ENCODE peak calls at places on chromosomes 13 and 19, in ten cellular contexts. One of them, this sample, is unnamed.
A peak's percentile ranks its signal among the peaks of the same experiment; 100 is the strongest.

GRCh38 chr19:11261902-11262839 is at the start of gene DOCK6:
- DNase-seq in hepatic stellate cell: peak; percentile 64
- DNase-seq in stromal cell of bone marrow: no peak
- DNase-seq in fibroblast of mammary gland: no peak
- DNase-seq in SK-N-DZ: no peak
- DNase-seq in T-cell: no peak
- DNase-seq in dorsolateral prefrontal cortex: no peak
- DNase-seq in fibroblast of lung: no peak
- DNase-seq in NCI-H774: no peak
- DNase-seq in activated T-cell treated with anti-CD3 and anti-CD28 coated beads, Interleukin-2, amount 50 U/mL, for 1 hour: no peak
- DNase-seq in this sample: no peak

GRCh38 chr19:21092107-21092506 is 10.1 kb downstream of the ZNF714 start:
- DNase-seq in hepatic stellate cell: no peak
- DNase-seq in stromal cell of bone marrow: no peak
- DNase-seq in fibroblast of mammary gland: no peak
- DNase-seq in SK-N-DZ: no peak
- DNase-seq in T-cell: no peak
- DNase-seq in dorsolateral prefrontal cortex: no peak
- DNase-seq in fibroblast of lung: peak; percentile 64
- DNase-seq in NCI-H774: no peak
- DNase-seq in activated T-cell treated with anti-CD3 and anti-CD28 coated beads, Interleukin-2, amount 50 U/mL, for 1 hour: no peak
- DNase-seq in this sample: no peak

GRCh38 chr19:49042177-49042576 is 1.5 kb upstream of the CGB5 start:
- DNase-seq in hepatic stellate cell: no peak
- DNase-seq in stromal cell of bone marrow: no peak
- DNase-seq in fibroblast of mammary gland: peak; percentile 26
- DNase-seq in SK-N-DZ: no peak
- DNase-seq in T-cell: no peak
- DNase-seq in dorsolateral prefrontal cortex: no peak
- DNase-seq in fibroblast of lung: peak; percentile 71
- DNase-seq in NCI-H774: no peak
- DNase-seq in activated T-cell treated with anti-CD3 and anti-CD28 coated beads, Interleukin-2, amount 50 U/mL, for 1 hour: no peak
- DNase-seq in this sample: no peak

GRCh38 chr19:7265963-7266362 is 28.3 kb downstream of the INSR start:
- DNase-seq in hepatic stellate cell: no peak
- DNase-seq in stromal cell of bone marrow: no peak
- DNase-seq in fibroblast of mammary gland: no peak
- DNase-seq in SK-N-DZ: no peak
- DNase-seq in T-cell: no peak
- DNase-seq in dorsolateral prefrontal cortex: no peak
- DNase-seq in fibroblast of lung: no peak
- DNase-seq in NCI-H774: no peak
- DNase-seq in activated T-cell treated with anti-CD3 and anti-CD28 coated beads, Interleukin-2, amount 50 U/mL, for 1 hour: no peak
- DNase-seq in this sample: no peak

GRCh38 chr13:112205990-112206389 is 139.0 kb downstream of the SOX1 start:
- DNase-seq in hepatic stellate cell: no peak
- DNase-seq in stromal cell of bone marrow: no peak
- DNase-seq in fibroblast of mammary gland: no peak
- DNase-seq in SK-N-DZ: no peak
- DNase-seq in T-cell: no peak
- DNase-seq in dorsolateral prefrontal cortex: no peak
- DNase-seq in fibroblast of lung: no peak
- DNase-seq in NCI-H774: no peak
- DNase-seq in activated T-cell treated with anti-CD3 and anti-CD28 coated beads, Interleukin-2, amount 50 U/mL, for 1 hour: no peak
- DNase-seq in this sample: no peak

GRCh38 chr19:50772408-50773311 is 2.4 kb downstream of the GPR32 start:
- DNase-seq in hepatic stellate cell: no peak
- DNase-seq in stromal cell of bone marrow: no peak
- DNase-seq in fibroblast of mammary gland: peak; percentile 39
- DNase-seq in SK-N-DZ: no peak
- DNase-seq in T-cell: no peak
- DNase-seq in dorsolateral prefrontal cortex: no peak
- DNase-seq in fibroblast of lung: no peak
- DNase-seq in NCI-H774: no peak
- DNase-seq in activated T-cell treated with anti-CD3 and anti-CD28 coated beads, Interleukin-2, amount 50 U/mL, for 1 hour: no peak
- DNase-seq in this sample: no peak

GRCh38 chr19:7242601-7243258 is 51.5 kb downstream of the INSR start:
- DNase-seq in hepatic stellate cell: peak; percentile 90
- DNase-seq in stromal cell of bone marrow: peak; percentile 91
- DNase-seq in fibroblast of mammary gland: peak; percentile 94
- DNase-seq in SK-N-DZ: peak; percentile 73
- DNase-seq in T-cell: no peak
- DNase-seq in dorsolateral prefrontal cortex: no peak
- DNase-seq in fibroblast of lung: peak; percentile 79
- DNase-seq in NCI-H774: no peak
- DNase-seq in activated T-cell treated with anti-CD3 and anti-CD28 coated beads, Interleukin-2, amount 50 U/mL, for 1 hour: no peak
- DNase-seq in this sample: no peak

GRCh38 chr13:114248011-114248410 is 13.3 kb downstream of the CDC16 start:
- DNase-seq in hepatic stellate cell: no peak
- DNase-seq in stromal cell of bone marrow: no peak
- DNase-seq in fibroblast of mammary gland: no peak
- DNase-seq in SK-N-DZ: no peak
- DNase-seq in T-cell: no peak
- DNase-seq in dorsolateral prefrontal cortex: no peak
- DNase-seq in fibroblast of lung: peak; percentile 83
- DNase-seq in NCI-H774: no peak
- DNase-seq in activated T-cell treated with anti-CD3 and anti-CD28 coated beads, Interleukin-2, amount 50 U/mL, for 1 hour: no peak
- DNase-seq in this sample: no peak

GRCh38 chr19:46115396-46116109 is 8.9 kb downstream of the IGFL3 start:
- DNase-seq in hepatic stellate cell: peak; percentile 7
- DNase-seq in stromal cell of bone marrow: peak; percentile 58
- DNase-seq in fibroblast of mammary gland: peak; percentile 79
- DNase-seq in SK-N-DZ: no peak
- DNase-seq in T-cell: no peak
- DNase-seq in dorsolateral prefrontal cortex: no peak
- DNase-seq in fibroblast of lung: peak; percentile 94
- DNase-seq in NCI-H774: no peak
- DNase-seq in activated T-cell treated with anti-CD3 and anti-CD28 coated beads, Interleukin-2, amount 50 U/mL, for 1 hour: no peak
- DNase-seq in this sample: no peak

GRCh38 chr19:56942749-56943148 is 102.2 kb upstream of the PEG3 start:
- DNase-seq in hepatic stellate cell: no peak
- DNase-seq in stromal cell of bone marrow: no peak
- DNase-seq in fibroblast of mammary gland: no peak
- DNase-seq in SK-N-DZ: no peak
- DNase-seq in T-cell: no peak
- DNase-seq in dorsolateral prefrontal cortex: no peak
- DNase-seq in fibroblast of lung: no peak
- DNase-seq in NCI-H774: no peak
- DNase-seq in activated T-cell treated with anti-CD3 and anti-CD28 coated beads, Interleukin-2, amount 50 U/mL, for 1 hour: no peak
- DNase-seq in this sample: no peak

GRCh38 chr19:33227242-33227650 is 1.6 kb upstream of the SLC7A10 start:
- DNase-seq in hepatic stellate cell: no peak
- DNase-seq in stromal cell of bone marrow: no peak
- DNase-seq in fibroblast of mammary gland: peak; percentile 14
- DNase-seq in SK-N-DZ: no peak
- DNase-seq in T-cell: no peak
- DNase-seq in dorsolateral prefrontal cortex: no peak
- DNase-seq in fibroblast of lung: peak; percentile 53
- DNase-seq in NCI-H774: no peak
- DNase-seq in activated T-cell treated with anti-CD3 and anti-CD28 coated beads, Interleukin-2, amount 50 U/mL, for 1 hour: no peak
- DNase-seq in this sample: no peak

GRCh38 chr19:49912965-49913685 is 15.9 kb upstream of the ATF5 start:
- DNase-seq in hepatic stellate cell: no peak
- DNase-seq in stromal cell of bone marrow: no peak
- DNase-seq in fibroblast of mammary gland: no peak
- DNase-seq in SK-N-DZ: no peak
- DNase-seq in T-cell: no peak
- DNase-seq in dorsolateral prefrontal cortex: peak; percentile 78
- DNase-seq in fibroblast of lung: no peak
- DNase-seq in NCI-H774: no peak
- DNase-seq in activated T-cell treated with anti-CD3 and anti-CD28 coated beads, Interleukin-2, amount 50 U/mL, for 1 hour: no peak
- DNase-seq in this sample: peak; percentile 61

GRCh38 chr13:110746443-110746842 is 32.9 kb downstream of the ING1 start:
- DNase-seq in hepatic stellate cell: no peak
- DNase-seq in stromal cell of bone marrow: no peak
- DNase-seq in fibroblast of mammary gland: no peak
- DNase-seq in SK-N-DZ: no peak
- DNase-seq in T-cell: no peak
- DNase-seq in dorsolateral prefrontal cortex: no peak
- DNase-seq in fibroblast of lung: peak; percentile 7
- DNase-seq in NCI-H774: no peak
- DNase-seq in activated T-cell treated with anti-CD3 and anti-CD28 coated beads, Interleukin-2, amount 50 U/mL, for 1 hour: no peak
- DNase-seq in this sample: no peak

GRCh38 chr13:30743319-30744055 is 8.1 kb downstream of the ALOX5AP start:
- DNase-seq in hepatic stellate cell: peak; percentile 89
- DNase-seq in stromal cell of bone marrow: peak; percentile 95
- DNase-seq in fibroblast of mammary gland: peak; percentile 99
- DNase-seq in SK-N-DZ: no peak
- DNase-seq in T-cell: no peak
- DNase-seq in dorsolateral prefrontal cortex: no peak
- DNase-seq in fibroblast of lung: peak; percentile 100
- DNase-seq in NCI-H774: no peak
- DNase-seq in activated T-cell treated with anti-CD3 and anti-CD28 coated beads, Interleukin-2, amount 50 U/mL, for 1 hour: no peak
- DNase-seq in this sample: no peak

GRCh38 chr19:3360494-3361383 is 5.6 kb upstream of the NFIC start:
- DNase-seq in hepatic stellate cell: peak; percentile 75
- DNase-seq in stromal cell of bone marrow: no peak
- DNase-seq in fibroblast of mammary gland: peak; percentile 32
- DNase-seq in SK-N-DZ: no peak
- DNase-seq in T-cell: peak; percentile 70
- DNase-seq in dorsolateral prefrontal cortex: peak; percentile 66
- DNase-seq in fibroblast of lung: peak; percentile 51
- DNase-seq in NCI-H774: no peak
- DNase-seq in activated T-cell treated with anti-CD3 and anti-CD28 coated beads, Interleukin-2, amount 50 U/mL, for 1 hour: peak; percentile 81
- DNase-seq in this sample: peak; percentile 72

GRCh38 chr13:35768126-35768525 is 291.6 kb upstream of the MAB21L1 start:
- DNase-seq in hepatic stellate cell: no peak
- DNase-seq in stromal cell of bone marrow: no peak
- DNase-seq in fibroblast of mammary gland: no peak
- DNase-seq in SK-N-DZ: no peak
- DNase-seq in T-cell: no peak
- DNase-seq in dorsolateral prefrontal cortex: no peak
- DNase-seq in fibroblast of lung: no peak
- DNase-seq in NCI-H774: no peak
- DNase-seq in activated T-cell treated with anti-CD3 and anti-CD28 coated beads, Interleukin-2, amount 50 U/mL, for 1 hour: no peak
- DNase-seq in this sample: no peak

GRCh38 chr19:13031917-13032623 is 36.8 kb downstream of the NFIX start:
- DNase-seq in hepatic stellate cell: no peak
- DNase-seq in stromal cell of bone marrow: no peak
- DNase-seq in fibroblast of mammary gland: peak; percentile 72
- DNase-seq in SK-N-DZ: no peak
- DNase-seq in T-cell: no peak
- DNase-seq in dorsolateral prefrontal cortex: peak; percentile 86
- DNase-seq in fibroblast of lung: peak; percentile 72
- DNase-seq in NCI-H774: peak; percentile 6
- DNase-seq in activated T-cell treated with anti-CD3 and anti-CD28 coated beads, Interleukin-2, amount 50 U/mL, for 1 hour: no peak
- DNase-seq in this sample: peak; percentile 89

GRCh38 chr13:85995788-85996418 is 196.7 kb upstream of the SLITRK6 start:
- DNase-seq in hepatic stellate cell: no peak
- DNase-seq in stromal cell of bone marrow: no peak
- DNase-seq in fibroblast of mammary gland: no peak
- DNase-seq in SK-N-DZ: no peak
- DNase-seq in T-cell: no peak
- DNase-seq in dorsolateral prefrontal cortex: no peak
- DNase-seq in fibroblast of lung: no peak
- DNase-seq in NCI-H774: no peak
- DNase-seq in activated T-cell treated with anti-CD3 and anti-CD28 coated beads, Interleukin-2, amount 50 U/mL, for 1 hour: no peak
- DNase-seq in this sample: no peak

GRCh38 chr13:84672616-84673015 is 790.3 kb upstream of the SLITRK1 start:
- DNase-seq in hepatic stellate cell: no peak
- DNase-seq in stromal cell of bone marrow: no peak
- DNase-seq in fibroblast of mammary gland: no peak
- DNase-seq in SK-N-DZ: no peak
- DNase-seq in T-cell: no peak
- DNase-seq in dorsolateral prefrontal cortex: no peak
- DNase-seq in fibroblast of lung: no peak
- DNase-seq in NCI-H774: no peak
- DNase-seq in activated T-cell treated with anti-CD3 and anti-CD28 coated beads, Interleukin-2, amount 50 U/mL, for 1 hour: no peak
- DNase-seq in this sample: no peak

GRCh38 chr13:83386609-83387008 is 495.7 kb downstream of the SLITRK1 start:
- DNase-seq in hepatic stellate cell: no peak
- DNase-seq in stromal cell of bone marrow: no peak
- DNase-seq in fibroblast of mammary gland: no peak
- DNase-seq in SK-N-DZ: no peak
- DNase-seq in T-cell: no peak
- DNase-seq in dorsolateral prefrontal cortex: no peak
- DNase-seq in fibroblast of lung: no peak
- DNase-seq in NCI-H774: no peak
- DNase-seq in activated T-cell treated with anti-CD3 and anti-CD28 coated beads, Interleukin-2, amount 50 U/mL, for 1 hour: no peak
- DNase-seq in this sample: no peak

GRCh38 chr13:42047561-42048322 is 706 bp upstream of the DGKH start:
- DNase-seq in hepatic stellate cell: peak; percentile 61
- DNase-seq in stromal cell of bone marrow: peak; percentile 36
- DNase-seq in fibroblast of mammary gland: peak; percentile 73
- DNase-seq in SK-N-DZ: peak; percentile 46
- DNase-seq in T-cell: peak; percentile 24
- DNase-seq in dorsolateral prefrontal cortex: peak; percentile 11
- DNase-seq in fibroblast of lung: peak; percentile 70
- DNase-seq in NCI-H774: peak; percentile 6
- DNase-seq in activated T-cell treated with anti-CD3 and anti-CD28 coated beads, Interleukin-2, amount 50 U/mL, for 1 hour: peak; percentile 44
- DNase-seq in this sample: no peak

GRCh38 chr13:87680298-87680697 is 9.1 kb downstream of the SLITRK5 start:
- DNase-seq in hepatic stellate cell: no peak
- DNase-seq in stromal cell of bone marrow: no peak
- DNase-seq in fibroblast of mammary gland: no peak
- DNase-seq in SK-N-DZ: peak; percentile 11
- DNase-seq in T-cell: no peak
- DNase-seq in dorsolateral prefrontal cortex: no peak
- DNase-seq in fibroblast of lung: no peak
- DNase-seq in NCI-H774: peak; percentile 36
- DNase-seq in activated T-cell treated with anti-CD3 and anti-CD28 coated beads, Interleukin-2, amount 50 U/mL, for 1 hour: no peak
- DNase-seq in this sample: no peak

GRCh38 chr19:1252818-1253513 is 4.6 kb downstream of the MIDN start:
- DNase-seq in hepatic stellate cell: peak; percentile 90
- DNase-seq in stromal cell of bone marrow: peak; percentile 96
- DNase-seq in fibroblast of mammary gland: peak; percentile 98
- DNase-seq in SK-N-DZ: no peak
- DNase-seq in T-cell: peak; percentile 76
- DNase-seq in dorsolateral prefrontal cortex: peak; percentile 91
- DNase-seq in fibroblast of lung: peak; percentile 98
- DNase-seq in NCI-H774: no peak
- DNase-seq in activated T-cell treated with anti-CD3 and anti-CD28 coated beads, Interleukin-2, amount 50 U/mL, for 1 hour: peak; percentile 79
- DNase-seq in this sample: peak; percentile 78

GRCh38 chr13:51681037-51681678 is 96.9 kb downstream of the WDFY2 start:
- DNase-seq in hepatic stellate cell: peak; percentile 26
- DNase-seq in stromal cell of bone marrow: peak; percentile 76
- DNase-seq in fibroblast of mammary gland: peak; percentile 84
- DNase-seq in SK-N-DZ: no peak
- DNase-seq in T-cell: no peak
- DNase-seq in dorsolateral prefrontal cortex: no peak
- DNase-seq in fibroblast of lung: peak; percentile 89
- DNase-seq in NCI-H774: no peak
- DNase-seq in activated T-cell treated with anti-CD3 and anti-CD28 coated beads, Interleukin-2, amount 50 U/mL, for 1 hour: no peak
- DNase-seq in this sample: no peak

GRCh38 chr19:10907925-10908324 is 20.5 kb downstream of the YIPF2 start:
- DNase-seq in hepatic stellate cell: no peak
- DNase-seq in stromal cell of bone marrow: no peak
- DNase-seq in fibroblast of mammary gland: no peak
- DNase-seq in SK-N-DZ: no peak
- DNase-seq in T-cell: no peak
- DNase-seq in dorsolateral prefrontal cortex: no peak
- DNase-seq in fibroblast of lung: no peak
- DNase-seq in NCI-H774: no peak
- DNase-seq in activated T-cell treated with anti-CD3 and anti-CD28 coated beads, Interleukin-2, amount 50 U/mL, for 1 hour: no peak
- DNase-seq in this sample: no peak

GRCh38 chr19:3397266-3398022 is 31.1 kb downstream of the NFIC start:
- DNase-seq in hepatic stellate cell: no peak
- DNase-seq in stromal cell of bone marrow: no peak
- DNase-seq in fibroblast of mammary gland: peak; percentile 44
- DNase-seq in SK-N-DZ: no peak
- DNase-seq in T-cell: no peak
- DNase-seq in dorsolateral prefrontal cortex: no peak
- DNase-seq in fibroblast of lung: peak; percentile 40
- DNase-seq in NCI-H774: no peak
- DNase-seq in activated T-cell treated with anti-CD3 and anti-CD28 coated beads, Interleukin-2, amount 50 U/mL, for 1 hour: no peak
- DNase-seq in this sample: no peak

GRCh38 chr19:3055741-3056453 is 6.4 kb downstream of the TLE5 start:
- DNase-seq in hepatic stellate cell: no peak
- DNase-seq in stromal cell of bone marrow: no peak
- DNase-seq in fibroblast of mammary gland: no peak
- DNase-seq in SK-N-DZ: no peak
- DNase-seq in T-cell: no peak
- DNase-seq in dorsolateral prefrontal cortex: no peak
- DNase-seq in fibroblast of lung: no peak
- DNase-seq in NCI-H774: no peak
- DNase-seq in activated T-cell treated with anti-CD3 and anti-CD28 coated beads, Interleukin-2, amount 50 U/mL, for 1 hour: no peak
- DNase-seq in this sample: no peak

GRCh38 chr19:6482343-6482686 is 728 bp upstream of the DENND1C start:
- DNase-seq in hepatic stellate cell: no peak
- DNase-seq in stromal cell of bone marrow: no peak
- DNase-seq in fibroblast of mammary gland: no peak
- DNase-seq in SK-N-DZ: no peak
- DNase-seq in T-cell: no peak
- DNase-seq in dorsolateral prefrontal cortex: no peak
- DNase-seq in fibroblast of lung: no peak
- DNase-seq in NCI-H774: no peak
- DNase-seq in activated T-cell treated with anti-CD3 and anti-CD28 coated beads, Interleukin-2, amount 50 U/mL, for 1 hour: no peak
- DNase-seq in this sample: no peak